ENCODE peak calls at places on chromosomes 7 and 10, in four cellular contexts. One of them, this sample, is unnamed.

GRCh38 chr7:29884399-29885272 is 78.3 kb downstream of the WIPF3 start:
- DNase-seq in Peyer's patch: no peak
- DNase-seq in astrocyte: no peak
- DNase-seq in A549: no peak
- DNase-seq in this sample: peak; percentile 41

GRCh38 chr7:135661311-135662122 is 797 bp upstream of the STMP1 start:
- DNase-seq in Peyer's patch: no peak
- DNase-seq in astrocyte: no peak
- DNase-seq in A549: no peak
- DNase-seq in this sample: peak; percentile 41

GRCh38 chr7:108418941-108419340 is 37.3 kb downstream of the NRCAM start:
- DNase-seq in Peyer's patch: no peak
- DNase-seq in astrocyte: no peak
- DNase-seq in A549: no peak
- DNase-seq in this sample: no peak

GRCh38 chr10:36802523-36803153 is 322.8 kb upstream of the ANKRD30A start:
- DNase-seq in Peyer's patch: no peak
- DNase-seq in astrocyte: no peak
- DNase-seq in A549: no peak
- DNase-seq in this sample: peak; percentile 55

GRCh38 chr10:35040761-35041501 is 49.2 kb downstream of the CUL2 start:
- DNase-seq in Peyer's patch: no peak
- DNase-seq in astrocyte: peak; percentile 72
- DNase-seq in A549: no peak
- DNase-seq in this sample: no peak

GRCh38 chr10:30827531-30828120 is 198.1 kb upstream of the LYZL2 start:
- DNase-seq in Peyer's patch: no peak
- DNase-seq in astrocyte: peak; percentile 38
- DNase-seq in A549: no peak
- DNase-seq in this sample: no peak

GRCh38 chr10:89206402-89207180 is 526 bp downstream of the CH25H start:
- DNase-seq in Peyer's patch: peak; percentile 53
- DNase-seq in astrocyte: no peak
- DNase-seq in A549: peak; percentile 1
- DNase-seq in this sample: no peak

GRCh38 chr7:8149222-8149621 is 112.7 kb downstream of the ICA1 start:
- DNase-seq in Peyer's patch: no peak
- DNase-seq in astrocyte: no peak
- DNase-seq in A549: no peak
- DNase-seq in this sample: no peak

GRCh38 chr7:85508642-85509429 is 322.0 kb upstream of the SEMA3D start:
- DNase-seq in Peyer's patch: no peak
- DNase-seq in astrocyte: peak; percentile 95
- DNase-seq in A549: no peak
- DNase-seq in this sample: no peak

GRCh38 chr10:101066146-101066889 is 4.5 kb downstream of the KAZALD1 start:
- DNase-seq in Peyer's patch: peak; percentile 94
- DNase-seq in astrocyte: no peak
- DNase-seq in A549: peak; percentile 88
- DNase-seq in this sample: peak; percentile 81

GRCh38 chr7:48759431-48760080 is 164.8 kb upstream of the CDC14C start:
- DNase-seq in Peyer's patch: no peak
- DNase-seq in astrocyte: no peak
- DNase-seq in A549: no peak
- DNase-seq in this sample: no peak

GRCh38 chr10:47255866-47256265 is 44.1 kb upstream of the GDF10 start:
- DNase-seq in Peyer's patch: no peak
- DNase-seq in astrocyte: no peak
- DNase-seq in A549: no peak
- DNase-seq in this sample: no peak

GRCh38 chr10:61096056-61096455 is 152.1 kb upstream of the RHOBTB1 start:
- DNase-seq in Peyer's patch: no peak
- DNase-seq in astrocyte: no peak
- DNase-seq in A549: no peak
- DNase-seq in this sample: no peak

GRCh38 chr10:61097026-61097425 is 153.0 kb upstream of the RHOBTB1 start:
- DNase-seq in Peyer's patch: no peak
- DNase-seq in astrocyte: peak; percentile 78
- DNase-seq in A549: no peak
- DNase-seq in this sample: no peak

DNA sequence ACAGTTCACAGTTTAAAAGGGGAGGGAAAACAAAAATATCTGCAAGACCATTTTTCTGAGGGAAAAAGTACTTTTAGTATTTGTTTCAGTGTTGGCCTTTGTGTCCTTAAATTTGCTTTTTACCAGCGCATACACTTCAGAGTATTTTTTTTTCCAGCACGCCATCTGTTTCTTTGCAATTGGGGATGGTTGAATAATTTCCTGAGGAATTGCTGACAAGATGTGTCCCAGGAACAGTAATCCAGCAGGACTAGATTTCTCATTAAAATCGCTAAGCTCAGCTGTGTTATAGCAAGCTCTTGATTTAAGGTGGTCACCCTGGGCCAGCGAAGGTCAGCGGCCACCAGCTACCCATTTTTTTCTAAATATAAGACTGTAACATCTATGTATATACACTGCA is 156.9 kb upstream of the RHOBTB1 start:
- DNase-seq in Peyer's patch: no peak
- DNase-seq in astrocyte: no peak
- DNase-seq in A549: no peak
- DNase-seq in this sample: no peak
- H3K4me1 ChIP-seq in Peyer's patch: no peaks in the 10 kb centered on the region
- H3K4me1 ChIP-seq in astrocyte: peaks cover 5% of the 10 kb centered on the region
- H3K4me1 ChIP-seq in A549: no peaks in the 10 kb centered on the region
- H3K4me1 ChIP-seq in this sample: no peaks in the 10 kb centered on the region

GRCh38 chr10:68902382-68902781 is 1.3 kb downstream of the DDX50 start:
- DNase-seq in Peyer's patch: no peak
- DNase-seq in astrocyte: no peak
- DNase-seq in A549: no peak
- DNase-seq in this sample: no peak

GRCh38 chr10:68899186-68899745 is 1.8 kb upstream of the DDX50 start:
- DNase-seq in Peyer's patch: no peak
- DNase-seq in astrocyte: no peak
- DNase-seq in A549: no peak
- DNase-seq in this sample: no peak

GRCh38 chr10:68900427-68901105 is 549 bp upstream of the DDX50 start:
- DNase-seq in Peyer's patch: peak; percentile 86
- DNase-seq in astrocyte: peak; percentile 79
- DNase-seq in A549: no peak
- DNase-seq in this sample: no peak

GRCh38 chr10:68897336-68897741 is 3.8 kb upstream of the DDX50 start:
- DNase-seq in Peyer's patch: no peak
- DNase-seq in astrocyte: peak; percentile 47
- DNase-seq in A549: peak; percentile 79
- DNase-seq in this sample: no peak

GRCh38 chr10:68901106-68901927 is at the start of gene DDX50:
- DNase-seq in Peyer's patch: peak; percentile 96
- DNase-seq in astrocyte: peak; percentile 99
- DNase-seq in A549: peak; percentile 99
- DNase-seq in this sample: peak; percentile 98
- TF ChIP-seq CTCF in Peyer's patch: peak; percentile 43
- TF ChIP-seq CTCF in astrocyte: no peak
- TF ChIP-seq CTCF in A549: no peak
- TF ChIP-seq CTCF in this sample: no peak

GRCh38 chr10:80356563-80356999 is at the start of the genes DYDC1 and DYDC2:
- DNase-seq in Peyer's patch: peak; percentile 50
- DNase-seq in astrocyte: peak; percentile 3
- DNase-seq in A549: no peak
- DNase-seq in this sample: no peak
- H3K4me1 ChIP-seq in Peyer's patch: peaks cover 12% of the 10 kb centered on the region
- H3K4me1 ChIP-seq in astrocyte: peaks cover 2% of the 10 kb centered on the region
- H3K4me1 ChIP-seq in A549: no peaks in the 10 kb centered on the region
- H3K4me1 ChIP-seq in this sample: peaks cover 11% of the 10 kb centered on the region

DNA sequence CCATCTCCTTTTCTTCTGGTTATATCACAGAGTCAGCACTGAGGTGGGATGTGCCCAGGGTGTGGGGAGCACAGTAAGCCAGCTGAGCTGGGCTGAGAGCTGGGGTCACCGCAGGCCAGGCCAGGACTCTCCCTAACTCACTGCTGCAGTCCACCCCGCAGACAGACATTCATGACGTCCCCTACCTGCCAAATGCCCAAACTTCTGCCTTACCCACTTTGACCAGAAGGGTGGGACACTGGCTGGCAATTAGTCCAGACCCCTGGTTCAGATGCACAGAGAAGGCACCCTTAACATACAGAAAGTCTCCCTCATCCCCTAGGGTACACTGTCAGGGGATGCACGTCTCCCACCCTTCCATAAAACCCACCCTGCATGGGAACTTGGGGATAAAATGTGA is 2.1 kb downstream of the DRGX start:
- DNase-seq in Peyer's patch: no peak
- DNase-seq in astrocyte: no peak
- DNase-seq in A549: no peak
- DNase-seq in this sample: no peak
- TF ChIP-seq CTCF in Peyer's patch: no peak
- TF ChIP-seq CTCF in astrocyte: no peak
- TF ChIP-seq CTCF in A549: no peak
- TF ChIP-seq CTCF in this sample: no peak

GRCh38 chr7:157021893-157022680 is 11.6 kb upstream of the MNX1 start:
- DNase-seq in Peyer's patch: peak; percentile 43
- DNase-seq in astrocyte: no peak
- DNase-seq in A549: no peak
- DNase-seq in this sample: no peak

GRCh38 chr7:157022681-157023588 is 12.5 kb upstream of the MNX1 start:
- DNase-seq in Peyer's patch: peak; percentile 56
- DNase-seq in astrocyte: no peak
- DNase-seq in A549: no peak
- DNase-seq in this sample: peak; percentile 77

GRCh38 chr7:157027568-157028527 is 17.4 kb upstream of the MNX1 start:
- DNase-seq in Peyer's patch: no peak
- DNase-seq in astrocyte: no peak
- DNase-seq in A549: no peak
- DNase-seq in this sample: no peak

GRCh38 chr7:157023589-157023905 is 13.1 kb upstream of the MNX1 start:
- DNase-seq in Peyer's patch: no peak
- DNase-seq in astrocyte: no peak
- DNase-seq in A549: no peak
- DNase-seq in this sample: no peak

DNA sequence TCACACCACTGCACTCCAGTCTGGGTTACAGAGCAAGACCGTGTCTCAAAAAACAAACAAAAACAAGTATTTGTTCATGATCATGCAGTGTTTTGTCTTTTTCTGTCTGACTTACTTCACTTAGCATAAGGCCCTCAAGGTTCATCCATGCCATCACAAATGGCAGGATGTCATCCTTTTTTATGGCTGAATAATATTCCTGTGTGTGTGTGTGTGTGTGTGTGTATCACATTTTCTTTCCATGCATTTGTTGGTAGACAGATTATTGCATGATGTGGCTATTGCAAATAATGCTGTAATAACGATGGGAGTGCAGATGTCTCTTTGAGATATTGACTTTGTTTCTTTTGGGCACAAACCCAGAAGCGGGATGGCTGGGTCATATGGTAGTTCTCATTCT is 14.3 kb upstream of the MNX1 start:
- DNase-seq in Peyer's patch: no peak
- DNase-seq in astrocyte: no peak
- DNase-seq in A549: no peak
- DNase-seq in this sample: no peak
- H3K4me1 ChIP-seq in Peyer's patch: peaks cover 21% of the 10 kb centered on the region
- H3K4me1 ChIP-seq in astrocyte: peaks cover 4% of the 10 kb centered on the region
- H3K4me1 ChIP-seq in A549: peaks cover 11% of the 10 kb centered on the region
- H3K4me1 ChIP-seq in this sample: peaks cover 5% of the 10 kb centered on the region

GRCh38 chr10:133106516-133106915 is 18.8 kb downstream of the ADGRA1 start:
- DNase-seq in Peyer's patch: no peak
- DNase-seq in astrocyte: no peak
- DNase-seq in A549: no peak
- DNase-seq in this sample: no peak
- TF ChIP-seq CTCF in Peyer's patch: no peak
- TF ChIP-seq CTCF in astrocyte: no peak
- TF ChIP-seq CTCF in A549: no peak
- TF ChIP-seq CTCF in this sample: no peak

DNA sequence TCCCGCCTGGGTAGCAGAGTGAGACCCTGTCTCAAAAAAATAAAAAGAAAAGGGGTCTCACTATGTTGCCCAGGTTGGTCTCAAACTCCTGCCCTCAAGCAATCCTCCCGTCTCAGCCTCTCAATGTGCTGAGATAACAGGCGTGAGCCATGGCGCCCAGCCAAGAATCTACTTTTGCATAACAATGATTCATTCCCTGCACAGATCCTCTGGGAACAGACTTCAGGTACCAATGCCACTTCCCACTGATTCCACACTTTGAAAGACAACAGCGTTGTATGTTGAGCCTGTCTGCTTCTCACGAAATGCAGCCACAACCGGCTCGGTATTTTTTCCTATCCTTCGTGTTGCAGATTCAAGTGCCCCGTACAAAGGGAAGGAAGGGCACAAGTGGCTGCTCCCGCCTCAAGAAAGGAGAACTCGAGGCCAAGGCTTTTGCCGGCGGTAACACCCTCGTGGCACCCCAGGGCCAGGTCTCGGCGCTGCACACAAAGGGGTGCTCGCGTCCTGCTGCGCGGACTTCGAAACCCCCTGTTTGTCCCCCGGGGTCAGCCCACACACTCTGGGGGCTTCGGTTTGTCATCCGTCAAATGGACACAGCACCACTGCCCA is 671 bp downstream of the DAGLB start:
- DNase-seq in Peyer's patch: peak; percentile 83
- DNase-seq in astrocyte: peak; percentile 77
- DNase-seq in A549: peak; percentile 86
- DNase-seq in this sample: peak; percentile 83
- H3K4me1 ChIP-seq in Peyer's patch: peaks cover 6% of the 10 kb centered on the region
- H3K4me1 ChIP-seq in astrocyte: peaks cover 29% of the 10 kb centered on the region
- H3K4me1 ChIP-seq in A549: peaks cover 47% of the 10 kb centered on the region
- H3K4me1 ChIP-seq in this sample: peaks cover 12% of the 10 kb centered on the region

GRCh38 chr10:23530079-23530478 is 91.2 kb downstream of the OTUD1 start:
- DNase-seq in Peyer's patch: no peak
- DNase-seq in astrocyte: peak; percentile 1
- DNase-seq in A549: no peak
- DNase-seq in this sample: no peak
- TF ChIP-seq CTCF in Peyer's patch: no peak
- TF ChIP-seq CTCF in astrocyte: peak; percentile 9
- TF ChIP-seq CTCF in A549: no peak
- TF ChIP-seq CTCF in this sample: no peak

GRCh38 chr10:67259319-67259929 is 333.6 kb downstream of the LRRTM3 start:
- DNase-seq in Peyer's patch: no peak
- DNase-seq in astrocyte: no peak
- DNase-seq in A549: no peak
- DNase-seq in this sample: no peak
- H3K4me1 ChIP-seq in Peyer's patch: peaks cover 4% of the 10 kb centered on the region
- H3K4me1 ChIP-seq in astrocyte: no peaks in the 10 kb centered on the region
- H3K4me1 ChIP-seq in A549: no peaks in the 10 kb centered on the region
- H3K4me1 ChIP-seq in this sample: no peaks in the 10 kb centered on the region

DNA sequence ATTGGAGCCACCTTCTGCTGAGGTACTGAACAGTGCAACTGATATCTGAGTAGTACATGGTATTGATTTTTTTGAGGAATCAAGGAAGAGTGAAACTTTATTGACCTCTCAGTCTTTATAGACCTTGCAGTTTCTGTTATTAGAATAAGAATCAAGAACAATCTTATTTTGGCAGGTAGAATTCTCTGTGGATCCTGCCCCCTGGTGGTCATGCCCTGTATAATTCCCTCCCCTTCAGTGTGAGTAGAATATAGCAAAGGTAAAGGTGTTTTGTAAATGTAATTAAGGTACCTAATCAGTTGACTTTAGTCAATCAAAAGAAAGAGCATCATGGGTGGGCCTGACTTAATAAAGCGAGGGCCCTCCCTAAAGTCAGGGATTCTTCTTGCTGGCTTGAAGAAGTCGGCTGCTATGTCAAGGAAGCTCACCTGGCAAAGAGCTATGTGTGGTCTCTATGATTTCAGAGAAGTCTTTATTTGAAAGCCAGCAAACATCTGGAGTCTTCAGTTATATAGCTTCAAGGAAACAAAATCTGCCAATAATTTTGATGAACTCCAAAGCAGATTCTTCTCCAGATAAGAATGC is 142.8 kb downstream of the LSM5 start:
- DNase-seq in Peyer's patch: no peak
- DNase-seq in astrocyte: no peak
- DNase-seq in A549: peak; percentile 19
- DNase-seq in this sample: no peak
- TF ChIP-seq CTCF in Peyer's patch: peak; percentile 62
- TF ChIP-seq CTCF in astrocyte: peak; percentile 73
- TF ChIP-seq CTCF in A549: peak; percentile 68
- TF ChIP-seq CTCF in this sample: no peak